ENCODE peak calls at places on chromosomes 12 and 14, in ten cellular contexts. U is uterus, Z is sigmoid colon, Q is heart left ventricle, C is A549, T is H54, X is erythroblast, L is HepG2, I is body of pancreas, V is HCT116. S is an unnamed sample.

GRCh38 chr14:85527006-85527405 is 2.9 kb upstream of the FLRT2 start:
- DNase-seq in X (no peak), C (no peak), Q (no peak), L (no peak), Z (no peak), T (no peak), U (no peak), V (no peak), I (no peak), S (no peak)

GRCh38 chr12:93838180-93838579 is 161.0 kb downstream of the CRADD start:
- DNase-seq in Z (no peak), L (no peak), V (no peak), I (no peak), X (no peak), Q (peak), U (no peak), C (no peak), T (no peak), S (peak)

GRCh38 chr14:72776701-72777255 is 117.1 kb downstream of the DPF3 start:
- DNase-seq in Z (no peak), L (peak), Q (no peak), T (no peak), C (no peak), U (no peak), I (no peak), V (no peak), X (peak), S (peak)

GRCh38 chr12:121776190-121777098 is 17.0 kb downstream of the RHOF start:
- DNase-seq in L (no peak), V (no peak), I (peak), U (peak), Z (peak), Q (peak), C (peak), T (no peak), X (peak), S (peak)

GRCh38 chr12:131057211-131057721 is 103.6 kb downstream of the ADGRD1 start:
- DNase-seq in I (no peak), V (no peak), T (no peak), Q (no peak), Z (peak), X (no peak), U (peak), C (no peak), L (no peak), S (no peak)

GRCh38 chr12:111330800-111331752 is 37.8 kb downstream of the PHETA1 start:
- DNase-seq in C (peak), V (peak), I (peak), Q (no peak), L (peak), X (peak), U (no peak), Z (no peak), T (peak), S (no peak)

GRCh38 chr14:103121161-103121845 is 2.0 kb upstream of the TNFAIP2 start:
- DNase-seq in U (no peak), Q (peak), L (no peak), V (no peak), X (no peak), C (no peak), I (peak), Z (peak), T (no peak), S (peak)

GRCh38 chr12:29066061-29066588 is 83.0 kb upstream of the FAR2 start:
- DNase-seq in I (peak), X (no peak), T (no peak), C (no peak), Q (peak), L (no peak), V (peak), U (no peak), Z (peak), S (no peak)

GRCh38 chr12:2075558-2076195 is 22.9 kb downstream of the CACNA1C start:
- DNase-seq in U (no peak), I (no peak), L (no peak), T (no peak), X (no peak), Q (peak), V (no peak), C (no peak), Z (peak), S (no peak)

GRCh38 chr12:106982229-106982628 is 4.7 kb downstream of the MTERF2 start:
- DNase-seq in L (no peak), Z (no peak), T (no peak), Q (no peak), U (no peak), C (no peak), I (no peak), V (no peak), X (no peak), S (no peak)

GRCh38 chr12:26528943-26529342 is 304.1 kb downstream of the ITPR2 start:
- DNase-seq in X (no peak), Q (no peak), I (no peak), V (no peak), T (no peak), U (no peak), Z (no peak), L (no peak), C (no peak), S (no peak)

GRCh38 chr12:71009414-71010142 is 89.0 kb upstream of the PTPRR start:
- DNase-seq in U (no peak), X (no peak), V (no peak), Z (no peak), C (no peak), I (no peak), L (no peak), Q (no peak), T (no peak), S (no peak)

GRCh38 chr12:48818831-48819590 is 715 bp downstream of the CACNB3 start:
- DNase-seq in L (no peak), Z (no peak), Q (no peak), I (no peak), T (no peak), U (peak), C (no peak), X (no peak), V (no peak), S (peak)

GRCh38 chr14:68722968-68723577 is 69.8 kb downstream of the ZFP36L1 start:
- DNase-seq in Z (no peak), V (no peak), I (no peak), L (peak), C (no peak), U (no peak), X (no peak), T (no peak), Q (no peak), S (no peak)

GRCh38 chr12:104751594-104751993 is 206.5 kb downstream of the SLC41A2 start:
- DNase-seq in C (no peak), T (no peak), U (no peak), Z (no peak), Q (no peak), V (no peak), L (no peak), I (no peak), X (no peak), S (no peak)

GRCh38 chr14:56137842-56138241 is 19.6 kb downstream of the PELI2 start:
- DNase-seq in L (no peak), V (no peak), Z (no peak), X (no peak), C (no peak), Q (no peak), U (no peak), T (no peak), I (peak), S (no peak)

GRCh38 chr14:37650356-37651037 is 55.1 kb downstream of the TTC6 start:
- DNase-seq in L (peak), Q (no peak), T (no peak), X (no peak), V (no peak), C (no peak), U (no peak), Z (no peak), I (no peak), S (no peak)

GRCh38 chr12:5295151-5295550 is 136.8 kb upstream of the NTF3 start:
- DNase-seq in Z (no peak), V (no peak), C (no peak), X (no peak), T (no peak), I (no peak), U (no peak), Q (no peak), L (no peak), S (no peak)

GRCh38 chr12:57360468-57360867 is 70.4 kb downstream of the R3HDM2 start:
- DNase-seq in L (no peak), I (no peak), Q (no peak), C (no peak), V (no peak), U (no peak), T (no peak), X (no peak), Z (no peak), S (no peak)

GRCh38 chr12:67752226-67752732 is 103.7 kb downstream of the DYRK2 start:
- DNase-seq in Z (no peak), Q (no peak), X (no peak), L (no peak), C (no peak), U (no peak), V (no peak), T (no peak), I (no peak), S (no peak)

GRCh38 chr14:69818760-69819191 is 21.7 kb upstream of the SLC10A1 start:
- DNase-seq in V (peak), C (peak), T (peak), I (peak), L (peak), Q (peak), Z (no peak), X (peak), U (peak), S (peak)

GRCh38 chr12:115375188-115375991 is 691.4 kb upstream of the TBX3 start:
- DNase-seq in U (no peak), I (peak), Z (no peak), V (no peak), X (no peak), L (peak), Q (no peak), C (no peak), T (peak), S (no peak)

GRCh38 chr14:95320076-95320895 is 578 bp upstream of the CLMN start:
- DNase-seq in L (no peak), V (no peak), C (no peak), U (peak), T (peak), Q (peak), X (no peak), Z (peak), I (no peak), S (no peak)

GRCh38 chr12:58580095-58580494 is 340.2 kb downstream of the LRIG3 start:
- DNase-seq in U (no peak), Q (no peak), T (no peak), I (no peak), C (no peak), V (no peak), X (no peak), Z (no peak), L (no peak), S (no peak)

GRCh38 chr12:114444422-114445279 is 38.7 kb upstream of the TBX5 start:
- DNase-seq in I (no peak), T (no peak), Z (no peak), Q (no peak), U (no peak), C (no peak), X (peak), V (no peak), L (no peak), S (no peak)

GRCh38 chr12:106953352-106954260 is 2.1 kb upstream of the TMEM263 start:
- DNase-seq in C (no peak), Z (no peak), L (no peak), V (no peak), U (no peak), X (no peak), Q (no peak), I (no peak), T (no peak), S (no peak)

GRCh38 chr14:61145903-61146411 is 135.2 kb downstream of the TMEM30B start:
- DNase-seq in Q (no peak), L (no peak), Z (no peak), T (no peak), I (no peak), C (no peak), V (no peak), U (no peak), X (no peak), S (no peak)

GRCh38 chr12:1811281-1811947 is 9.0 kb upstream of the LRTM2 start:
- DNase-seq in Z (no peak), U (no peak), I (peak), C (no peak), L (peak), X (no peak), Q (peak), V (no peak), T (no peak), S (no peak)

GRCh38 chr12:43758247-43758727 is 303 bp downstream of the PUS7L start:
- DNase-seq in T (peak), Q (no peak), Z (peak), X (no peak), V (no peak), I (peak), L (peak), U (peak), C (peak), S (peak)

GRCh38 chr12:85007836-85008235 is 28.2 kb downstream of the TSPAN19 start:
- DNase-seq in U (no peak), X (no peak), Z (no peak), C (no peak), I (peak), T (no peak), Q (no peak), L (no peak), V (no peak), S (no peak)

GRCh38 chr12:54018608-54018984 is 9.6 kb upstream of the HOXC6 start:
- DNase-seq in I (no peak), T (no peak), X (no peak), Z (no peak), Q (no peak), C (peak), U (peak), L (no peak), V (no peak), S (no peak)

GRCh38 chr12:22527999-22528398 is 16.3 kb downstream of the C2CD5 start:
- DNase-seq in U (no peak), Z (no peak), V (no peak), L (no peak), Q (no peak), I (no peak), T (no peak), C (no peak), X (no peak), S (no peak)

DNA sequence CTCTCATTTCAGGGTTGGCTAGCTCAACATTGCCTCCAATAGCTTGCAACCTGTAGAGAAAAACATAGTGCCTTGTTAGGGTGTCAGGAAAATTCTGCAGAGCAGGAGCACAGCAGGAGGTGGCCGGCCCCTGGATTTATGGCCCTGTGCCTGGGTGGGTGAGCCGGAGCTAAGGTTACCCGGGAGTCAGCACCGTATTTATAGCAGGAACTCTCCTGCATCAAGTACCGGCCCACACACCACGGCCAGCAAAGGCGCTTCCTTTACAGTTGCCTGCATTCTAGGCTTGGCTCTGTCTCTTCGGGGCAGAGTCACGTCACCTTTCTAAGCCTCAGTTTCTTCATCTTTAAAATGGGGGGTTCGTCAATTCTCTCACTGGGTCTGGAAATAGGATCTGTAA is 52.8 kb upstream of the EML1 start:
- DNase-seq in Z (no peak), U (no peak), X (no peak), V (no peak), C (no peak), I (no peak), T (no peak), Q (peak), L (no peak), S (no peak)
- TF ChIP-seq POLR2A in Z (no peak), U (no peak), X (no peak), V (no peak), C (no peak), I (no peak), T (no peak), Q (no peak), L (no peak), S (no peak)

DNA sequence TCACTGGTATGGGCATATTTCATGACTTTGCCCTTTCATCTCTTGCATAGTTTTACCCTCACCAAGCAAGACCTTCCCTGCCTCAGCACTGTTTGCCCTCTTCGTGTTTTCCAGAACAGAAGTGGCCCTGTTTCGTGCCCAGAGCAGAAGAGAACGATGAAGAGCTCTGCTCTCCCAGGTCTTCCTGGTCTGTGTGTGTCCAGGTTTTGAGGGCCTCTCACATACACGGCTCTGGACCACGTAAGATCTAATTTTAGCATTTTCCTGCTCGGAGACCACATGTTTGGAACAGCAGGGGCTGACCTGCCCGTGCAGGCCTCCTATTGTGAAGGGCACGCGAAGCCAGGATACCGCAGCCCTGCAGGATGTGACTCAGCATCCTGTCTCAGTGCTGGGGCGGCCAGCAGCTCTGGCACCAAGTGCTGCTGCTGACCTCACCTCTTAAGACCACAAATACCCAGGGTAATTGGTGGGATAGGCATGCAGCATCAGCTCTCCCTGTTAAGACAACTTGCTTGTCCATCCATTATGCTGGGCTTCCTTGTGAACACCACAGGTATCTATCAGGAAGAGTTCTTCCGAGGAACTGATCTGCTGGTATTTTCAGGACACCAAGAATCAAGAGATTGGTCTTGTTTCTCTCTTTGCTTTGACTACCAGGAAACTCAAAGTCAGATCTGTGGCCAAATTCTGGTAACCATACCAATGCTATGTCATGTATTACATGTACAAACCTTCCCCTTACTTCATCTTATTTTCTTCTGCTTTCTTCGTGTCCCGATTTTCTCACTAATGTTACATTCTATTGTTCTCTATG is 19.0 kb downstream of the SSH1 start:
- DNase-seq in I (peak), C (peak), U (peak), L (peak), V (peak), T (peak), Q (peak), X (peak), Z (peak), S (peak)
- TF ChIP-seq POLR2A in I (peak), C (no peak), U (peak), L (no peak), V (no peak), T (peak), Q (no peak), X (peak), Z (peak), S (peak)

GRCh38 chr12:124334976-124335375 is 40.1 kb downstream of the RFLNA start:
- DNase-seq in I (no peak), C (no peak), X (no peak), V (no peak), Z (no peak), U (no peak), T (no peak), Q (no peak), L (no peak), S (no peak)
- TF ChIP-seq POLR2A in I (no peak), C (no peak), X (no peak), V (no peak), Z (no peak), U (no peak), T (no peak), Q (no peak), L (no peak), S (no peak)

DNA sequence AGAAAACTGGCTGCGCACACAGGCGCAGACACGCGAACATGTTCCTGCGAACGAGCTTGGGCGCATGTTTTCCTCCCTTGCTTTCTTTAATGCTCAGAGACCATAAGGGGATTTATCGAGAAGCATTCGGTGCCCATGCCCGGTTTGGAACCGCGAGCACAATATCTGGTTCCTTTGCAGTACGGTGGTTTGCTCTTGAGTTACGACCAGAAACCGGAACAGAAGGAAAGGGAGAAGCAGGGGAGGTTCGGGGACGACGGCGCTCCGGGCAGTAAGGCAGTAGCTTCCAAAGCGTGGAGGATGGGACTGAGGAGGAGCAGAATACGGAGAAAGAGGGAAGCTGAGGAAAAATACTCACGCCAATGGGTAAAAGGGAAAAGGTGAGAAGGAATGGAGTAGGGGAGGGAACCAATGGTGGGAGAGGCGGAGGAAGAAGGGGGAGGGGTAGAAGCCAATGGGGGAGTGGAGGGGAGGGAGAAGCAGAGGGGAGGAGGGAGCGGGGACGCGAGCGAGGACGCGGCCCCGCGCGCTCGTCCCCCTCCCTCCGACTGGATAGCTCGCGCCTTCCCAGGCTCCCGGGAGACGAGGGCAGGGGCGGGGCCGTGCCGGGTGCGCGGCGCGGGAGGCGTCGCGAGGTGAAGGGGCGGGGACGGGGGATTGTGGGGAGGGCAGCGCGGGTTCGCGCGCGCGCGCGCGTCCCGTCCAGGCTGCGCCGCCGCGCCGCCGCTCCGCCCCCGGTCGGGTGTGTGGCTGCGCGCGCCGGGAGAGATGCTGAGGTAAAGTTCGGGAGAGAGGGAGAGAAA is 625 bp upstream of the ARHGAP5 start:
- DNase-seq in Z (peak), L (peak), V (peak), I (peak), U (peak), X (peak), Q (peak), T (peak), C (peak), S (peak)
- TF ChIP-seq POLR2A in Z (peak), L (no peak), V (peak), I (peak), U (peak), X (peak), Q (no peak), T (no peak), C (peak), S (peak)

GRCh38 chr12:132850291-132850690 is 21.6 kb upstream of the GOLGA3 start:
- DNase-seq in Q (no peak), T (no peak), I (no peak), Z (no peak), C (no peak), U (no peak), X (peak), V (no peak), L (no peak), S (no peak)

GRCh38 chr12:132852496-132852895 is 23.8 kb upstream of the GOLGA3 start:
- DNase-seq in U (no peak), I (no peak), Z (no peak), V (no peak), L (no peak), X (no peak), Q (no peak), C (no peak), T (no peak), S (no peak)

GRCh38 chr12:132848521-132848920 is 19.9 kb upstream of the GOLGA3 start:
- DNase-seq in U (no peak), X (no peak), V (no peak), Q (no peak), C (no peak), Z (no peak), I (no peak), L (no peak), T (no peak), S (no peak)

GRCh38 chr12:132851465-132851864 is 22.8 kb upstream of the GOLGA3 start:
- DNase-seq in Q (no peak), V (no peak), T (no peak), X (no peak), Z (no peak), I (no peak), U (no peak), L (no peak), C (no peak), S (no peak)

GRCh38 chr12:132847363-132848356 is 19.0 kb upstream of the GOLGA3 start:
- DNase-seq in L (no peak), I (no peak), Z (no peak), T (no peak), V (no peak), U (no peak), X (no peak), Q (no peak), C (no peak), S (no peak)
- TF ChIP-seq POLR2A in L (no peak), I (no peak), Z (no peak), T (no peak), V (no peak), U (no peak), X (no peak), Q (no peak), C (no peak), S (no peak)